ENCODE peak calls at places on chromosomes 11 and 22, in six cellular contexts. One of them, this sample, is unnamed.

GRCh38 chr11:2931416-2931746 is 2.2 kb upstream of the PHLDA2 start:
- DNase-seq in bronchial epithelial cell: no peak
- DNase-seq in CD8-positive, alpha-beta memory T cell: no peak
- DNase-seq in mucosa of descending colon: no peak
- DNase-seq in fibroblast of the aortic adventitia: no peak
- DNase-seq in effector memory CD4-positive, alpha-beta T cell: no peak
- DNase-seq in this sample: no peak

GRCh38 chr22:20750461-20751184 is 23.3 kb upstream of the SERPIND1 start:
- DNase-seq in effector memory CD4-positive, alpha-beta T cell: no peak
- DNase-seq in CD8-positive, alpha-beta memory T cell: no peak
- DNase-seq in fibroblast of the aortic adventitia: peak; percentile 73
- DNase-seq in mucosa of descending colon: no peak
- DNase-seq in bronchial epithelial cell: peak; percentile 86
- DNase-seq in this sample: no peak

GRCh38 chr22:41352058-41352457 is 29.7 kb upstream of the TEF start:
- DNase-seq in bronchial epithelial cell: peak; percentile 61
- DNase-seq in fibroblast of the aortic adventitia: peak; percentile 55
- DNase-seq in mucosa of descending colon: no peak
- DNase-seq in CD8-positive, alpha-beta memory T cell: no peak
- DNase-seq in effector memory CD4-positive, alpha-beta T cell: no peak
- DNase-seq in this sample: no peak

GRCh38 chr11:11731311-11732083 is 109.7 kb upstream of the GALNT18 start:
- DNase-seq in bronchial epithelial cell: peak; percentile 95
- DNase-seq in fibroblast of the aortic adventitia: peak; percentile 16
- DNase-seq in CD8-positive, alpha-beta memory T cell: no peak
- DNase-seq in effector memory CD4-positive, alpha-beta T cell: no peak
- DNase-seq in mucosa of descending colon: no peak
- DNase-seq in this sample: peak; percentile 64

GRCh38 chr22:39013923-39014722 is at the start of gene APOBEC3C:
- DNase-seq in effector memory CD4-positive, alpha-beta T cell: peak; percentile 63
- DNase-seq in bronchial epithelial cell: peak; percentile 81
- DNase-seq in fibroblast of the aortic adventitia: peak; percentile 90
- DNase-seq in CD8-positive, alpha-beta memory T cell: peak; percentile 62
- DNase-seq in mucosa of descending colon: peak; percentile 77
- DNase-seq in this sample: no peak

GRCh38 chr11:67420646-67421420 is 5.4 kb downstream of the CARNS1 start:
- DNase-seq in fibroblast of the aortic adventitia: peak; percentile 74
- DNase-seq in mucosa of descending colon: peak; percentile 100
- DNase-seq in CD8-positive, alpha-beta memory T cell: peak; percentile 98
- DNase-seq in effector memory CD4-positive, alpha-beta T cell: peak; percentile 96
- DNase-seq in bronchial epithelial cell: peak; percentile 72
- DNase-seq in this sample: peak; percentile 95

GRCh38 chr11:95793111-95793510 is 2.8 kb downstream of the CEP57 start:
- DNase-seq in fibroblast of the aortic adventitia: peak; percentile 11
- DNase-seq in effector memory CD4-positive, alpha-beta T cell: no peak
- DNase-seq in CD8-positive, alpha-beta memory T cell: no peak
- DNase-seq in bronchial epithelial cell: no peak
- DNase-seq in mucosa of descending colon: no peak
- DNase-seq in this sample: no peak

GRCh38 chr11:44770401-44770800 is 43.6 kb downstream of the TSPAN18 start:
- DNase-seq in CD8-positive, alpha-beta memory T cell: no peak
- DNase-seq in mucosa of descending colon: no peak
- DNase-seq in effector memory CD4-positive, alpha-beta T cell: no peak
- DNase-seq in bronchial epithelial cell: no peak
- DNase-seq in fibroblast of the aortic adventitia: no peak
- DNase-seq in this sample: no peak

GRCh38 chr22:19730141-19730661 is 6.9 kb downstream of the GP1BB start:
- DNase-seq in effector memory CD4-positive, alpha-beta T cell: no peak
- DNase-seq in mucosa of descending colon: no peak
- DNase-seq in CD8-positive, alpha-beta memory T cell: no peak
- DNase-seq in bronchial epithelial cell: no peak
- DNase-seq in fibroblast of the aortic adventitia: no peak
- DNase-seq in this sample: no peak

GRCh38 chr11:122659676-122660571 is 4.4 kb downstream of the UBASH3B start:
- DNase-seq in effector memory CD4-positive, alpha-beta T cell: no peak
- DNase-seq in fibroblast of the aortic adventitia: no peak
- DNase-seq in CD8-positive, alpha-beta memory T cell: no peak
- DNase-seq in mucosa of descending colon: no peak
- DNase-seq in bronchial epithelial cell: no peak
- DNase-seq in this sample: no peak

GRCh38 chr11:24196733-24197132 is 300.1 kb upstream of the LUZP2 start:
- DNase-seq in fibroblast of the aortic adventitia: no peak
- DNase-seq in mucosa of descending colon: no peak
- DNase-seq in CD8-positive, alpha-beta memory T cell: no peak
- DNase-seq in bronchial epithelial cell: no peak
- DNase-seq in effector memory CD4-positive, alpha-beta T cell: no peak
- DNase-seq in this sample: no peak

GRCh38 chr11:74418509-74418895 is 20.3 kb upstream of the PGM2L1 start:
- DNase-seq in mucosa of descending colon: no peak
- DNase-seq in bronchial epithelial cell: peak; percentile 93
- DNase-seq in CD8-positive, alpha-beta memory T cell: no peak
- DNase-seq in fibroblast of the aortic adventitia: peak; percentile 65
- DNase-seq in effector memory CD4-positive, alpha-beta T cell: no peak
- DNase-seq in this sample: no peak

GRCh38 chr22:33056108-33056507 is 2.1 kb downstream of the SYN3 start:
- DNase-seq in CD8-positive, alpha-beta memory T cell: no peak
- DNase-seq in fibroblast of the aortic adventitia: no peak
- DNase-seq in effector memory CD4-positive, alpha-beta T cell: no peak
- DNase-seq in mucosa of descending colon: no peak
- DNase-seq in bronchial epithelial cell: no peak
- DNase-seq in this sample: no peak
- H3K4me3 ChIP-seq in CD8-positive, alpha-beta memory T cell: no peak overlapping the region
- H3K4me3 ChIP-seq in fibroblast of the aortic adventitia: no peak overlapping the region
- H3K4me3 ChIP-seq in effector memory CD4-positive, alpha-beta T cell: no peak overlapping the region
- H3K4me3 ChIP-seq in mucosa of descending colon: no peak overlapping the region
- H3K4me3 ChIP-seq in bronchial epithelial cell: no peak overlapping the region
- H3K4me3 ChIP-seq in this sample: no peak overlapping the region

DNA sequence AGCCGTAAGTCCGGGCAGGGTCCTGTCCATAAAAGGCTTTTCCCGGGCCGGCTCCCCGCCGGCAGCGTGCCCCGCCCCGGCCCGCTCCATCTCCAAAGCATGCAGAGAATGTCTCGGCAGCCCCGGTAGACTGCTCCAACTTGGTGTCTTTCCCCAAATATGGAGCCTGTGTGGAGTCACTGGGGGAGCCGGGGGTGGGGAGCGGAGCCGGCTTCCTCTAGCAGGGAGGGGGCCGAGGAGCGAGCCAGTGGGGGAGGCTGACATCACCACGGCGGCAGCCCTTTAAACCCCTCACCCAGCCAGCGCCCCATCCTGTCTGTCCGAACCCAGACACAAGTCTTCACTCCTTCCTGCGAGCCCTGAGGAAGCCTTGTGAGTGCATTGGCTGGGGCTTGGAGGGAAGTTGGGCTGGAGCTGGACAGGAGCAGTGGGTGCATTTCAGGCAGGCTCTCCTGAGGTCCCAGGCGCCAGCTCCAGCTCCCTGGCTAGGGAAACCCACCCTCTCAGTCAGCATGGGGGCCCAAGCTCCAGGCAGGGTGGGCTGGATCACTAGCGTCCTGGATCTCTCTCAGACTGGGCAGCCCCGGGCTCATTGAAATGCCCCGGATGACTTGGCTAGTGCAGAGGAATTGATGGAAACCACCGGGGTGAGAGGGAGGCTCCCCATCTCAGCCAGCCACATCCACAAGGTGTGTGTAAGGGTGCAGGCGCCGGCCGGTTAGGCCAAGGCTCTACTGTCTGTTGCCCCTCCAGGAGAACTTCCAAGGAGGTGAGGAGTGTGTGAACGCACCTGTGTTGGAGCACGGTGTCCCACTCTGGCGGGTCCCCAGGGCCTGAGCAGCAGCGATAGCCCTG is at the start of gene TAGLN:
- DNase-seq in effector memory CD4-positive, alpha-beta T cell: no peak
- DNase-seq in CD8-positive, alpha-beta memory T cell: no peak
- DNase-seq in bronchial epithelial cell: peak; percentile 74
- DNase-seq in mucosa of descending colon: peak; percentile 71
- DNase-seq in fibroblast of the aortic adventitia: peak; percentile 92
- DNase-seq in this sample: no peak
- H3K4me3 ChIP-seq in effector memory CD4-positive, alpha-beta T cell: no peak within 1 kb of the TSS
- H3K4me3 ChIP-seq in CD8-positive, alpha-beta memory T cell: no peak within 1 kb of the TSS
- H3K4me3 ChIP-seq in bronchial epithelial cell: peak within 1 kb of the TSS; percentile 19
- H3K4me3 ChIP-seq in mucosa of descending colon: no peak within 1 kb of the TSS
- H3K4me3 ChIP-seq in fibroblast of the aortic adventitia: peak within 1 kb of the TSS; percentile 72
- H3K4me3 ChIP-seq in this sample: peak within 1 kb of the TSS; percentile 54

GRCh38 chr22:21762712-21763581 is 27.4 kb upstream of the YPEL1 start:
- DNase-seq in effector memory CD4-positive, alpha-beta T cell: no peak
- DNase-seq in mucosa of descending colon: no peak
- DNase-seq in CD8-positive, alpha-beta memory T cell: peak; percentile 30
- DNase-seq in bronchial epithelial cell: no peak
- DNase-seq in fibroblast of the aortic adventitia: no peak
- DNase-seq in this sample: no peak

GRCh38 chr22:21761086-21761485 is 25.5 kb upstream of the YPEL1 start:
- DNase-seq in mucosa of descending colon: no peak
- DNase-seq in bronchial epithelial cell: no peak
- DNase-seq in effector memory CD4-positive, alpha-beta T cell: no peak
- DNase-seq in fibroblast of the aortic adventitia: no peak
- DNase-seq in CD8-positive, alpha-beta memory T cell: no peak
- DNase-seq in this sample: no peak

GRCh38 chr22:21760640-21761039 is 25.0 kb upstream of the YPEL1 start:
- DNase-seq in effector memory CD4-positive, alpha-beta T cell: no peak
- DNase-seq in fibroblast of the aortic adventitia: peak; percentile 29
- DNase-seq in CD8-positive, alpha-beta memory T cell: no peak
- DNase-seq in bronchial epithelial cell: peak; percentile 46
- DNase-seq in mucosa of descending colon: no peak
- DNase-seq in this sample: no peak

GRCh38 chr22:21764038-21764804 is 28.6 kb upstream of the YPEL1 start:
- DNase-seq in CD8-positive, alpha-beta memory T cell: no peak
- DNase-seq in fibroblast of the aortic adventitia: no peak
- DNase-seq in bronchial epithelial cell: no peak
- DNase-seq in mucosa of descending colon: no peak
- DNase-seq in effector memory CD4-positive, alpha-beta T cell: no peak
- DNase-seq in this sample: no peak

DNA sequence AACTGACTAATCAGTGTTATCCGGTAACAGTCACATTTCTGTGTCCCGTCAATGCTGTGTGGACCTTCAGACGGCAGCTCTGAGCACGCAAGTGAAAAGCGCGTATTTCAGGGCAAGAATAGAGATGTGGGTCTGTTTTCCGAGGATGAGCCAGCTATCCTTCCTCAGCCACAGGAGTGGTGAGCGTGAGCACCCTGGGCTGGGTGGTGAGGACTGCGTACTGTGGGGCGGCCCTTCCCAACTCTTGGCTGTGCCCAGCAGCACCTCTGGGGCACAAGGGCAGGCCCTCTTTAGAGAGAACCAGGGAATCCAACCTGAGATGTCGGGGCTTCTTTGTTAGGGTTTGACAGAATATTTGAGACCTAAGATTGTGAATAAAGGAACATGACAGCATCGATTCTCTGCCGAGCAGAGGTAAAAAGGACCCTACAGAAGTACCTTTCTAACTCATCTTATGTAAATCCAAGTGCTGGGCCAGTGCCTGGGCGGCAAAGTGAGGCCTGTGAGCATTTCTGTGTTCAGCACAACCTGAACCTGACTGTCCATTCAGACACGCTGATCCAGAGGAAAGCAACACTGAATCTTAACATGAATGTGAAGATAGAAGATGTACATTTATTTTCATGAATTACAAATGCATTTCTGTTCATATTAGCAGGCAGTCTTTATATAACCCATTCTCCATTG is 26.5 kb upstream of the YPEL1 start:
- DNase-seq in CD8-positive, alpha-beta memory T cell: no peak
- DNase-seq in effector memory CD4-positive, alpha-beta T cell: no peak
- DNase-seq in bronchial epithelial cell: no peak
- DNase-seq in mucosa of descending colon: no peak
- DNase-seq in fibroblast of the aortic adventitia: no peak
- DNase-seq in this sample: no peak
- H3K4me3 ChIP-seq in CD8-positive, alpha-beta memory T cell: no peak overlapping the region
- H3K4me3 ChIP-seq in effector memory CD4-positive, alpha-beta T cell: no peak overlapping the region
- H3K4me3 ChIP-seq in bronchial epithelial cell: no peak overlapping the region
- H3K4me3 ChIP-seq in mucosa of descending colon: no peak overlapping the region
- H3K4me3 ChIP-seq in fibroblast of the aortic adventitia: no peak overlapping the region
- H3K4me3 ChIP-seq in this sample: no peak overlapping the region

GRCh38 chr11:289706-290620 is 1.0 kb downstream of the PGGHG start:
- DNase-seq in effector memory CD4-positive, alpha-beta T cell: no peak
- DNase-seq in CD8-positive, alpha-beta memory T cell: peak; percentile 34
- DNase-seq in bronchial epithelial cell: no peak
- DNase-seq in mucosa of descending colon: peak; percentile 47
- DNase-seq in fibroblast of the aortic adventitia: no peak
- DNase-seq in this sample: no peak
- H3K4me3 ChIP-seq in effector memory CD4-positive, alpha-beta T cell: no peak overlapping the region
- H3K4me3 ChIP-seq in CD8-positive, alpha-beta memory T cell: peak overlapping the region; percentile 45
- H3K4me3 ChIP-seq in bronchial epithelial cell: no peak overlapping the region
- H3K4me3 ChIP-seq in mucosa of descending colon: no peak overlapping the region
- H3K4me3 ChIP-seq in fibroblast of the aortic adventitia: peak overlapping the region; percentile 51
- H3K4me3 ChIP-seq in this sample: peak overlapping the region; percentile 73

GRCh38 chr11:78080084-78080817 is 589 bp upstream of the NDUFC2 start:
- DNase-seq in CD8-positive, alpha-beta memory T cell: no peak
- DNase-seq in fibroblast of the aortic adventitia: no peak
- DNase-seq in bronchial epithelial cell: peak; percentile 12
- DNase-seq in effector memory CD4-positive, alpha-beta T cell: no peak
- DNase-seq in mucosa of descending colon: no peak
- DNase-seq in this sample: no peak

GRCh38 chr11:78080818-78081495 is 1.3 kb upstream of the NDUFC2 start:
- DNase-seq in fibroblast of the aortic adventitia: peak; percentile 81
- DNase-seq in CD8-positive, alpha-beta memory T cell: no peak
- DNase-seq in mucosa of descending colon: no peak
- DNase-seq in effector memory CD4-positive, alpha-beta T cell: no peak
- DNase-seq in bronchial epithelial cell: no peak
- DNase-seq in this sample: no peak

GRCh38 chr11:78083036-78083435 is 3.4 kb upstream of the NDUFC2 start:
- DNase-seq in effector memory CD4-positive, alpha-beta T cell: no peak
- DNase-seq in CD8-positive, alpha-beta memory T cell: no peak
- DNase-seq in bronchial epithelial cell: no peak
- DNase-seq in mucosa of descending colon: no peak
- DNase-seq in fibroblast of the aortic adventitia: peak; percentile 75
- DNase-seq in this sample: no peak

GRCh38 chr11:78081583-78081982 is 1.9 kb upstream of the NDUFC2 start:
- DNase-seq in effector memory CD4-positive, alpha-beta T cell: no peak
- DNase-seq in CD8-positive, alpha-beta memory T cell: no peak
- DNase-seq in fibroblast of the aortic adventitia: no peak
- DNase-seq in mucosa of descending colon: no peak
- DNase-seq in bronchial epithelial cell: no peak
- DNase-seq in this sample: no peak

GRCh38 chr11:78082146-78082545 is 2.5 kb upstream of the NDUFC2 start:
- DNase-seq in effector memory CD4-positive, alpha-beta T cell: no peak
- DNase-seq in mucosa of descending colon: no peak
- DNase-seq in bronchial epithelial cell: no peak
- DNase-seq in fibroblast of the aortic adventitia: no peak
- DNase-seq in CD8-positive, alpha-beta memory T cell: no peak
- DNase-seq in this sample: no peak
- H3K4me3 ChIP-seq in effector memory CD4-positive, alpha-beta T cell: no peak overlapping the region
- H3K4me3 ChIP-seq in mucosa of descending colon: no peak overlapping the region
- H3K4me3 ChIP-seq in bronchial epithelial cell: no peak overlapping the region
- H3K4me3 ChIP-seq in fibroblast of the aortic adventitia: no peak overlapping the region
- H3K4me3 ChIP-seq in CD8-positive, alpha-beta memory T cell: no peak overlapping the region
- H3K4me3 ChIP-seq in this sample: no peak overlapping the region

This sample was measured in vagina.